ENCODE peak calls at places on chromosomes 16 and 17, in eight cellular contexts. M is ureter; C is NCI-H1417; E is omental fat pad; Y is activated T-cell treated with anti-CD3 and anti-CD28 coated beads for 1 hour; O is KG1; G is stimulated activated effector memory CD8-positive, alpha-beta T cell treated with anti-CD3 and anti-CD28 coated beads, Interleukin-12 subunit alpha, Interleukin-12 subunit beta, amount 100 ng/mL, for 72 hours; X is hypothalamus. V is an unnamed sample.
A peak's percentile ranks its signal among the peaks of the same experiment; 100 is the strongest.

GRCh38 chr17:38916771-38917170 is 8.6 kb upstream of the LASP1NB start:
- DNase-seq in E (no peak), C (no peak), X (no peak), G (no peak), M (no peak), Y (no peak), O (no peak), V (no peak)

GRCh38 chr16:63617990-63618763 is 1503.7 kb downstream of the CDH11 start:
- DNase-seq in Y (no peak), X (no peak), G (no peak), M (no peak), C (no peak), E (no peak), O (no peak), V (no peak)

GRCh38 chr17:66520986-66521385 is 218.6 kb downstream of the PRKCA start:
- DNase-seq in E (no peak), G (no peak), M (no peak), X (no peak), Y (no peak), C (no peak), O (no peak), V (no peak)

GRCh38 chr16:11792404-11793260 is 4.4 kb downstream of the ZC3H7A start:
- DNase-seq in E (no peak), G (no peak), X (no peak), Y (no peak), M (no peak), C (peak; percentile 93), O (no peak), V (no peak)

GRCh38 chr17:71412803-71413202 is 708.0 kb upstream of the SOX9 start:
- DNase-seq in Y (no peak), M (no peak), C (no peak), X (no peak), G (no peak), O (no peak), E (no peak), V (no peak)

GRCh38 chr16:30166202-30166902 is 17.1 kb upstream of the CORO1A start:
- DNase-seq in C (no peak), Y (no peak), E (no peak), G (no peak), M (no peak), O (peak; percentile 47), X (no peak), V (peak; percentile 71)

GRCh38 chr16:14489460-14489859 is 140.6 kb downstream of the PARN start:
- DNase-seq in X (no peak), E (no peak), G (no peak), O (no peak), M (no peak), Y (no peak), C (no peak), V (no peak)

GRCh38 chr16:75198135-75198600 is 8.8 kb downstream of the CTRB2 start:
- DNase-seq in G (no peak), X (no peak), M (no peak), E (no peak), C (no peak), Y (no peak), O (no peak), V (no peak)

V was measured in naive B cell.